ENCODE peak calls at places on chromosomes 3 and 15, in five cellular contexts. One of them, this sample, is unnamed.

GRCh38 chr3:13863422-13863821 is 16.4 kb downstream of the WNT7A start:
- DNase-seq in H1: no peak
- DNase-seq in HepG2: no peak
- DNase-seq in K562: no peak
- DNase-seq in SK-N-SH: no peak
- DNase-seq in this sample: no peak

GRCh38 chr15:42494998-42495360 is 455 bp upstream of the SNAP23 start:
- DNase-seq in H1: no peak
- DNase-seq in HepG2: peak
- DNase-seq in K562: peak
- DNase-seq in SK-N-SH: peak
- DNase-seq in this sample: no peak

GRCh38 chr15:42591238-42591936 is 16.0 kb downstream of the STARD9 start:
- DNase-seq in H1: no peak
- DNase-seq in HepG2: peak
- DNase-seq in K562: peak
- DNase-seq in SK-N-SH: peak
- DNase-seq in this sample: no peak

GRCh38 chr3:42375121-42375520 is 35.3 kb downstream of the LYZL4 start:
- DNase-seq in H1: no peak
- DNase-seq in HepG2: no peak
- DNase-seq in K562: no peak
- DNase-seq in SK-N-SH: no peak
- DNase-seq in this sample: no peak

GRCh38 chr3:107543666-107544065 is 20.9 kb downstream of the BBX start:
- DNase-seq in H1: no peak
- DNase-seq in HepG2: peak
- DNase-seq in K562: no peak
- DNase-seq in SK-N-SH: no peak
- DNase-seq in this sample: no peak

GRCh38 chr15:56484284-56484683 is 19.3 kb upstream of the MNS1 start:
- DNase-seq in H1: no peak
- DNase-seq in HepG2: no peak
- DNase-seq in K562: no peak
- DNase-seq in SK-N-SH: no peak
- DNase-seq in this sample: no peak

GRCh38 chr15:95684693-95685115 is 645.8 kb upstream of the NR2F2 start:
- DNase-seq in H1: no peak
- DNase-seq in HepG2: no peak
- DNase-seq in K562: peak
- DNase-seq in SK-N-SH: no peak
- DNase-seq in this sample: no peak

GRCh38 chr15:74130089-74130848 is at the start of gene ISLR2:
- DNase-seq in H1: no peak
- DNase-seq in HepG2: no peak
- DNase-seq in K562: no peak
- DNase-seq in SK-N-SH: peak
- DNase-seq in this sample: no peak

GRCh38 chr15:101464246-101464998 is 25.1 kb downstream of the PCSK6 start:
- DNase-seq in H1: no peak
- DNase-seq in HepG2: no peak
- DNase-seq in K562: no peak
- DNase-seq in SK-N-SH: no peak
- DNase-seq in this sample: no peak

GRCh38 chr15:47411733-47412530 is 305.4 kb upstream of the SEMA6D start:
- DNase-seq in H1: no peak
- DNase-seq in HepG2: no peak
- DNase-seq in K562: no peak
- DNase-seq in SK-N-SH: peak
- DNase-seq in this sample: no peak

GRCh38 chr3:36714343-36714742 is 50.0 kb downstream of the DCLK3 start:
- DNase-seq in H1: no peak
- DNase-seq in HepG2: no peak
- DNase-seq in K562: no peak
- DNase-seq in SK-N-SH: no peak
- DNase-seq in this sample: no peak

GRCh38 chr3:45817788-45818523 is 21.6 kb upstream of the SLC6A20 start:
- DNase-seq in H1: no peak
- DNase-seq in HepG2: no peak
- DNase-seq in K562: no peak
- DNase-seq in SK-N-SH: no peak
- DNase-seq in this sample: no peak

GRCh38 chr3:113241292-113242033 is 30.1 kb downstream of the BOC start:
- DNase-seq in H1: no peak
- DNase-seq in HepG2: no peak
- DNase-seq in K562: no peak
- DNase-seq in SK-N-SH: peak
- DNase-seq in this sample: no peak

GRCh38 chr15:74381190-74381453 is 13.7 kb upstream of the CYP11A1 start:
- DNase-seq in H1: no peak
- DNase-seq in HepG2: no peak
- DNase-seq in K562: no peak
- DNase-seq in SK-N-SH: no peak
- DNase-seq in this sample: no peak

GRCh38 chr3:156332304-156332703 is 211.9 kb downstream of the KCNAB1 start:
- DNase-seq in H1: no peak
- DNase-seq in HepG2: no peak
- DNase-seq in K562: no peak
- DNase-seq in SK-N-SH: no peak
- DNase-seq in this sample: no peak

GRCh38 chr3:56468184-56469106 is at the start of gene ERC2:
- DNase-seq in H1: peak
- DNase-seq in HepG2: peak
- DNase-seq in K562: peak
- DNase-seq in SK-N-SH: peak
- DNase-seq in this sample: no peak

GRCh38 chr3:132211896-132212295 is 105.3 kb upstream of the ACP3 start:
- DNase-seq in H1: no peak
- DNase-seq in HepG2: no peak
- DNase-seq in K562: no peak
- DNase-seq in SK-N-SH: no peak
- DNase-seq in this sample: no peak

GRCh38 chr3:42055291-42055690 is 35.9 kb upstream of the TRAK1 start:
- DNase-seq in H1: no peak
- DNase-seq in HepG2: peak
- DNase-seq in K562: no peak
- DNase-seq in SK-N-SH: no peak
- DNase-seq in this sample: no peak

GRCh38 chr3:55458398-55458797 is 28.7 kb downstream of the WNT5A start:
- DNase-seq in H1: peak
- DNase-seq in HepG2: no peak
- DNase-seq in K562: no peak
- DNase-seq in SK-N-SH: no peak
- DNase-seq in this sample: no peak

GRCh38 chr3:158339638-158340037 is 229.7 kb downstream of the RSRC1 start:
- DNase-seq in H1: no peak
- DNase-seq in HepG2: no peak
- DNase-seq in K562: no peak
- DNase-seq in SK-N-SH: peak
- DNase-seq in this sample: no peak

DNA sequence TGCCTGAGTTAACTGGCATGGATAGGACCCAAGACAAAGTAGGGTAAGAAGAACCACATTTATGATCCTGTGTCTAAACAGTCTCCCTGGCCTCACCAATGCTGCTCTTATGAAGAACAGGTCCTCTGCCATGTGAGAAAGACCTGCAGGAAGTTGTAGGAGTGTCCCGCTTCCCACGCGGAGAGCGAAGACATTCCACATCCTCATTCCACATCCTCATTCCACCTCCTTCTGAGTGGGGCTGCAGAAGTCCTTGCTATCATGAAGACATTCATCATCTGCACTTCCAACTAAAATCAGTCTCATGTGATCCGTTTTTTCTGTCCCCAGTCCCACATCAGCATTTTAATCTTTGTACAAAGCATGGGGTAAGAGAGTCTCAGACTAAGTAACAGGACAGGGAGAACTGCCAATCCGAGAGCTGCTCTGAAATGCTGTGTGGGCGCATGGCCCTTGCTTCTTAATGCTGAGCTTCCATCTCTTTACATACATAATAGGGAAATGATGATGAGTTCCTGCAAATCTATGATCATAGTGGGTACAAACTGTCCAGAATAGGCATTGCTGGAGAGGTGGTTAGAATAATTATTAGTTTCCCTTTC is 227.2 kb downstream of the RSRC1 start:
- DNase-seq in H1: no peak
- DNase-seq in HepG2: no peak
- DNase-seq in K562: no peak
- DNase-seq in SK-N-SH: no peak
- DNase-seq in this sample: no peak
- TF ChIP-seq MAX in H1: no peak
- TF ChIP-seq MAX in HepG2: no peak
- TF ChIP-seq MAX in K562: no peak
- TF ChIP-seq MAX in SK-N-SH: no peak
- TF ChIP-seq MAX in this sample: no peak

DNA sequence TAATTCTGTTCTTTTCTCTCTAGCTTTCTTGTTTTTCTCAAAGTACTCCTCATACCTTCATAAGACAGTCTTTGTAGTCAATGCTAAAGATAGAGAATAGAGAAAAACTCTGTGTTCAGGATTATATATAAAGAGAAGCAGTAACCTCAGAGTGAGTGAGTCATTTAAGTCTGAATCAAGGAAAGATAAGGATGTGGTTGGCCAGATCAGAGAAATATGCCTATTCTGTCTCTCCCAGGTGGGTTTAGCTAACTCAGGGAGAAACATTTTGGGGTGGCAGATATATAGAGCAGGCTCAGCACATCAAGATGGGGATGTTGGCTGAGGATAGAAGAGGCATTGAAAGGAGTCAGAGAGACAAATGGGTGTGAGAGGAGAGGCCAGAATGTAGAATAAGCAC is 31.4 kb downstream of the GTF2E1 start:
- DNase-seq in H1: no peak
- DNase-seq in HepG2: no peak
- DNase-seq in K562: peak
- DNase-seq in SK-N-SH: no peak
- DNase-seq in this sample: no peak
- TF ChIP-seq GABPA in H1: no peak
- TF ChIP-seq GABPA in HepG2: no peak
- TF ChIP-seq GABPA in K562: no peak
- TF ChIP-seq GABPA in SK-N-SH: no peak
- TF ChIP-seq GABPA in this sample: no peak

DNA sequence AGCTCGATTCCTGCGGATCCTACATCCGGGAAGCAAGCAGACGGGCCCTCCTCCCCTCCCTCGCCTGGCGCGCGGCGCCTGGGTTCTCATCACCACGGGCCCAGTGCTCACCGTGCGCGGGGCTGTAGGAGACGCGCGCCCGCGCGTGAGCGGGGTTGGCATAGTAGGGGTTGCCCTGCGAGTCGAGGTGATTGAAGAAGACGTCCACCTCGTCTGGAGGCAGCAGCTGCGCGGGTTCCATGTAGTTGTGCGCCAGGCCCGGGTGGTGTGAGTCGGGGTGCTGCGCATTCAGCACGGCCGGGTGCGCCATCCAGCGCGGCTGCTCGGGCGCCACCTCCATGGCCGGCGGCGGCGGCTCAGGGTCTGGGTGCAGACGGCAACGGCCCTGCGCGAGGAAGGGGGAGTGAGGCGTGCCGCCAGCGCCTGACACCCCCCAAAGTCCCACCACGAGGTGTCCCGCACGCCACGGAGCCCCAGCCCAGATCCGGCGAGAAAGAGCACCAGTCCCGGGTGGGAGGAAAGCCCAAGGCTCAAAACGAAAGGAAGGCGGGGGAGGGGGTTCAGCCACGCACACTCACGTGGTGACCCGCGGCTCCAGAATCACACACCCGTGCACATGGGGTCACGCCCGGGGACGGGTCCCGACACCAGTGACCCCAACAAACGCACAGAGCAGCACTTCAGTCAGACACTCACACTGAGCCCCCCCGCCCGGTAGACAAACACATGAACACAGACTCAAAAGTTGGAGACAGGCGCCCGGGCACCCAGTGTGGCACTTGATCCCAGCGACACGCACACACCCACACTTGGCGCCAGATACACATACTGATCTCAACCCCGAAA is 6.1 kb downstream of the GATA2 start:
- DNase-seq in H1: no peak
- DNase-seq in HepG2: no peak
- DNase-seq in K562: no peak
- DNase-seq in SK-N-SH: peak
- DNase-seq in this sample: no peak
- TF ChIP-seq MAX in H1: no peak
- TF ChIP-seq MAX in HepG2: no peak
- TF ChIP-seq MAX in K562: no peak
- TF ChIP-seq MAX in SK-N-SH: no peak
- TF ChIP-seq MAX in this sample: no peak

GRCh38 chr3:28916713-28917499 is 364.0 kb upstream of the RBMS3 start:
- DNase-seq in H1: peak
- DNase-seq in HepG2: no peak
- DNase-seq in K562: no peak
- DNase-seq in SK-N-SH: peak
- DNase-seq in this sample: peak
- TF ChIP-seq GABPA in H1: no peak
- TF ChIP-seq GABPA in HepG2: no peak
- TF ChIP-seq GABPA in K562: no peak
- TF ChIP-seq GABPA in SK-N-SH: no peak
- TF ChIP-seq GABPA in this sample: no peak

GRCh38 chr15:72538931-72539330 is 64.8 kb downstream of the ARIH1 start:
- DNase-seq in H1: no peak
- DNase-seq in HepG2: no peak
- DNase-seq in K562: no peak
- DNase-seq in SK-N-SH: no peak
- DNase-seq in this sample: no peak
- TF ChIP-seq MAX in H1: no peak
- TF ChIP-seq MAX in HepG2: no peak
- TF ChIP-seq MAX in K562: no peak
- TF ChIP-seq MAX in SK-N-SH: no peak
- TF ChIP-seq MAX in this sample: no peak

GRCh38 chr15:58026552-58026951 is 39.0 kb downstream of the ALDH1A2 start:
- DNase-seq in H1: no peak
- DNase-seq in HepG2: no peak
- DNase-seq in K562: no peak
- DNase-seq in SK-N-SH: no peak
- DNase-seq in this sample: no peak
- TF ChIP-seq GABPA in H1: no peak
- TF ChIP-seq GABPA in HepG2: no peak
- TF ChIP-seq GABPA in K562: no peak
- TF ChIP-seq GABPA in SK-N-SH: no peak
- TF ChIP-seq GABPA in this sample: no peak

This sample was measured in GM12878.